ENCODE peak calls at places on chromosomes 7 and 10, in ten cellular contexts. O is OCI-LY7, T is colonic mucosa, N is heart right ventricle, F is spleen, K is heart left ventricle, H is iPS DF 6.9, E is aorta, R is brain microvascular endothelial cell, C is cardiac muscle cell. B is an unnamed sample.

GRCh38 chr10:127279334-127279774 is 83.0 kb upstream of the INSYN2A start:
- DNase-seq in O (no peak), T (no peak), N (no peak), F (no peak), K (no peak), H (no peak), E (no peak), R (no peak), C (no peak), B (no peak)

GRCh38 chr7:51011710-51012350 is 229.1 kb upstream of the GRB10 start:
- DNase-seq in O (no peak), T (no peak), N (no peak), F (no peak), K (no peak), H (no peak), E (no peak), R (no peak), C (no peak), B (no peak)

GRCh38 chr7:98795741-98796493 is 73.9 kb downstream of the TMEM130 start:
- DNase-seq in O (no peak), T (no peak), N (no peak), F (no peak), K (peak; percentile 3), H (no peak), E (no peak), R (no peak), C (no peak), B (no peak)

GRCh38 chr10:133131053-133131452 is 29.0 kb upstream of the KNDC1 start:
- DNase-seq in O (no peak), T (no peak), N (no peak), F (peak; percentile 67), K (no peak), H (no peak), E (peak; percentile 42), R (no peak), C (no peak), B (no peak)

GRCh38 chr7:96962221-96962620 is 43.1 kb upstream of the DLX6 start:
- DNase-seq in O (no peak), T (no peak), N (no peak), F (no peak), K (no peak), H (no peak), E (no peak), R (peak; percentile 4), C (no peak), B (no peak)

GRCh38 chr7:40101201-40101600 is 33.2 kb downstream of the MPLKIP start:
- DNase-seq in O (no peak), T (no peak), N (no peak), F (no peak), K (no peak), H (no peak), E (no peak), R (no peak), C (no peak), B (no peak)

GRCh38 chr10:688287-688620 is 1.2 kb downstream of the DIP2C start:
- DNase-seq in O (no peak), T (no peak), N (no peak), F (no peak), K (no peak), H (no peak), E (peak; percentile 64), R (no peak), C (no peak), B (no peak)

GRCh38 chr10:106565546-106565945 is 599.0 kb downstream of the SORCS1 start:
- DNase-seq in O (no peak), T (no peak), N (no peak), F (no peak), K (no peak), H (no peak), E (no peak), R (no peak), C (no peak), B (no peak)

GRCh38 chr10:127563718-127564553 is 14.8 kb downstream of the NPS start:
- DNase-seq in O (peak; percentile 31), T (peak; percentile 42), N (peak; percentile 35), F (no peak), K (no peak), H (no peak), E (no peak), R (no peak), C (peak; percentile 20), B (no peak)

GRCh38 chr10:91880310-91880709 is 29.0 kb downstream of the FGFBP3 start:
- DNase-seq in O (no peak), T (peak; percentile 22), N (no peak), F (no peak), K (no peak), H (no peak), E (peak; percentile 71), R (no peak), C (no peak), B (no peak)

GRCh38 chr10:121999301-121999700 is 10.3 kb downstream of the TACC2 start:
- DNase-seq in O (no peak), T (no peak), N (no peak), F (no peak), K (no peak), H (no peak), E (no peak), R (no peak), C (no peak), B (no peak)

GRCh38 chr7:139679731-139680594 is 97.8 kb downstream of the HIPK2 start:
- DNase-seq in O (no peak), T (no peak), N (no peak), F (no peak), K (no peak), H (no peak), E (peak; percentile 82), R (peak; percentile 48), C (no peak), B (no peak)

GRCh38 chr10:6748981-6749630 is 169.0 kb upstream of the PRKCQ start:
- DNase-seq in O (no peak), T (no peak), N (no peak), F (no peak), K (no peak), H (no peak), E (no peak), R (peak; percentile 7), C (no peak), B (no peak)

GRCh38 chr7:2220030-2220429 is 12.7 kb downstream of the MAD1L1 start:
- DNase-seq in O (no peak), T (no peak), N (no peak), F (no peak), K (no peak), H (no peak), E (no peak), R (no peak), C (no peak), B (no peak)

GRCh38 chr7:19378340-19378704 is 233.1 kb upstream of the FERD3L start:
- DNase-seq in O (no peak), T (no peak), N (no peak), F (no peak), K (no peak), H (no peak), E (no peak), R (no peak), C (no peak), B (no peak)
- H3K4me3 ChIP-seq in O (no peak overlapping the region), T (no peak overlapping the region), N (no peak overlapping the region), F (no peak overlapping the region), K (no peak overlapping the region), H (no peak overlapping the region), E (no peak overlapping the region), R (peak overlapping the region; percentile 30), C (no peak overlapping the region), B (no peak overlapping the region)

GRCh38 chr10:87804939-87805569 is 13.0 kb downstream of the ATAD1 start:
- DNase-seq in O (no peak), T (no peak), N (no peak), F (no peak), K (no peak), H (no peak), E (no peak), R (no peak), C (no peak), B (no peak)

GRCh38 chr10:87798082-87798481 is 19.9 kb downstream of the ATAD1 start:
- DNase-seq in O (no peak), T (no peak), N (no peak), F (no peak), K (no peak), H (no peak), E (no peak), R (no peak), C (no peak), B (no peak)

GRCh38 chr10:87803328-87803727 is 14.7 kb downstream of the ATAD1 start:
- DNase-seq in O (no peak), T (no peak), N (no peak), F (no peak), K (no peak), H (no peak), E (no peak), R (no peak), C (no peak), B (no peak)

GRCh38 chr10:87803831-87804230 is 14.2 kb downstream of the ATAD1 start:
- DNase-seq in O (no peak), T (no peak), N (no peak), F (no peak), K (no peak), H (no peak), E (no peak), R (no peak), C (no peak), B (no peak)

DNA sequence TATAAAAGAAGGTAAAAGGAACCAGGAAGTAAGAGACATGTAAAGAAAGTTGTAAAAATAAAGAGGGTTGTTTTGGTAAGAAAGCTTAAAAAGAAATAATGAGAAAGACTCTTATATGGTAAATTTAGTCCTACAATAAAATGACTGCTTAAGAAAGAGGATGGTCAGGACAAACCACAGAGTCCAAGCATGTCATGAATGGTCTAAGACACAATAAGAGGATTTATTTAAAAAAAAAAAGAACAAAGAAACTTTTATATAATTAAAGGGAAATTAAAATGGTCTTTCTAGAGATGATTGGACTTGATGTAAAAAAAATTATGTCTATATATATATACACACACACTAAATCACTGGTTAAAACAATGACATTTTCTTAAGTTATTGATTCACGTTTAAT is 18.2 kb downstream of the ATAD1 start:
- DNase-seq in O (no peak), T (no peak), N (no peak), F (no peak), K (no peak), H (no peak), E (no peak), R (no peak), C (no peak), B (no peak)
- H3K36me3 ChIP-seq in O (peaks cover 100% of the 10 kb centered on the region), T (no peaks in the 10 kb centered on the region), N (peaks cover 7% of the 10 kb centered on the region), F (peaks cover 61% of the 10 kb centered on the region), K (no peaks in the 10 kb centered on the region), H (peaks cover 2% of the 10 kb centered on the region), E (no peaks in the 10 kb centered on the region), R (peaks cover 13% of the 10 kb centered on the region), C (peaks cover 31% of the 10 kb centered on the region), B (peaks cover 6% of the 10 kb centered on the region)

GRCh38 chr7:87038993-87039716 is 20.3 kb downstream of the ELAPOR2 start:
- DNase-seq in O (no peak), T (no peak), N (no peak), F (no peak), K (no peak), H (no peak), E (no peak), R (no peak), C (no peak), B (no peak)
- H3K4me3 ChIP-seq in O (no peak overlapping the region), T (peak overlapping the region; percentile 25), N (peak overlapping the region; percentile 15), F (no peak overlapping the region), K (no peak overlapping the region), H (peak overlapping the region; percentile 69), E (no peak overlapping the region), R (peak overlapping the region; percentile 35), C (peak overlapping the region; percentile 98), B (peak overlapping the region; percentile 19)

DNA sequence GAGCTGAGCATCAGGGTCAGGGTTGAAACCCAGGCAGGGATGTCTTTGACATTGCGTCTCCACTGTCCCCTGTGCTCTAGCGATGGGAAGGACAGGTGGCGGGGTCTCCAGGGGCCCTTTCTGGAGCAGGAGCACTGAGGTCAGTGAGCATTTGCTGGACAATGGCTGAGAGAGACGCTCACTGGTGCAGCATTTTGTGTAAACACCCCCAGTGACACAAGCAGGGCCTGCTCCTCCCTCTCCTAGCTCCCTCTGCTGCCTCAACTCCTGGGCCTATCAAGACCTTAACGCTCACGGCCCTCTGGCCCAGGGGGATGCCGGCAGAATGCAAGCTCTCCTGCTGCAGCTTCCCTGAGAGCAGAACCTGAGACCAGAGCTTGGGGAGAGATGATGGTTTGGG is 17.4 kb upstream of the INMT start:
- DNase-seq in O (no peak), T (no peak), N (no peak), F (peak; percentile 70), K (no peak), H (no peak), E (peak; percentile 51), R (no peak), C (no peak), B (no peak)
- H3K36me3 ChIP-seq in O (no peaks in the 10 kb centered on the region), T (no peaks in the 10 kb centered on the region), N (no peaks in the 10 kb centered on the region), F (no peaks in the 10 kb centered on the region), K (no peaks in the 10 kb centered on the region), H (no peaks in the 10 kb centered on the region), E (no peaks in the 10 kb centered on the region), R (no peaks in the 10 kb centered on the region), C (no peaks in the 10 kb centered on the region), B (no peaks in the 10 kb centered on the region)